ENCODE peak calls at places on chromosome 2, in six cellular contexts. One of them, this sample, is unnamed.

GRCh38 chr2:75328156-75328555 is 128.8 kb upstream of the TACR1 start:
- DNase-seq in GM23248: no peak
- DNase-seq in H9: no peak
- DNase-seq in HCT116: no peak
- DNase-seq in mammary epithelial cell: no peak
- DNase-seq in IMR-90: no peak
- DNase-seq in this sample: no peak

GRCh38 chr2:99803846-99804245 is 314.0 kb upstream of the REV1 start:
- DNase-seq in GM23248: no peak
- DNase-seq in H9: no peak
- DNase-seq in HCT116: no peak
- DNase-seq in mammary epithelial cell: no peak
- DNase-seq in IMR-90: no peak
- DNase-seq in this sample: no peak

GRCh38 chr2:112144966-112145365 is 6.8 kb downstream of the FBLN7 start:
- DNase-seq in GM23248: peak; percentile 75
- DNase-seq in H9: no peak
- DNase-seq in HCT116: no peak
- DNase-seq in mammary epithelial cell: no peak
- DNase-seq in IMR-90: peak; percentile 8
- DNase-seq in this sample: no peak

GRCh38 chr2:98114643-98115355 is 27.8 kb downstream of the VWA3B start:
- DNase-seq in GM23248: no peak
- DNase-seq in H9: no peak
- DNase-seq in HCT116: no peak
- DNase-seq in mammary epithelial cell: no peak
- DNase-seq in IMR-90: no peak
- DNase-seq in this sample: no peak

GRCh38 chr2:234703258-234703657 is 206.4 kb upstream of the ARL4C start:
- DNase-seq in GM23248: no peak
- DNase-seq in H9: no peak
- DNase-seq in HCT116: no peak
- DNase-seq in mammary epithelial cell: no peak
- DNase-seq in IMR-90: no peak
- DNase-seq in this sample: no peak

GRCh38 chr2:10161961-10162441 is 39.5 kb downstream of the RRM2 start:
- DNase-seq in GM23248: peak; percentile 13
- DNase-seq in H9: no peak
- DNase-seq in HCT116: no peak
- DNase-seq in mammary epithelial cell: peak; percentile 79
- DNase-seq in IMR-90: no peak
- DNase-seq in this sample: peak; percentile 47

GRCh38 chr2:62479917-62480316 is 26.1 kb downstream of the TMEM17 start:
- DNase-seq in GM23248: no peak
- DNase-seq in H9: no peak
- DNase-seq in HCT116: no peak
- DNase-seq in mammary epithelial cell: no peak
- DNase-seq in IMR-90: no peak
- DNase-seq in this sample: no peak

GRCh38 chr2:239947361-239948045 is 77.6 kb downstream of the NDUFA10 start:
- DNase-seq in GM23248: no peak
- DNase-seq in H9: peak; percentile 30
- DNase-seq in HCT116: no peak
- DNase-seq in mammary epithelial cell: no peak
- DNase-seq in IMR-90: no peak
- DNase-seq in this sample: peak; percentile 55

GRCh38 chr2:23806201-23806600 is 120.7 kb downstream of the ATAD2B start:
- DNase-seq in GM23248: no peak
- DNase-seq in H9: no peak
- DNase-seq in HCT116: no peak
- DNase-seq in mammary epithelial cell: peak; percentile 28
- DNase-seq in IMR-90: no peak
- DNase-seq in this sample: no peak

GRCh38 chr2:97910403-97911209 is 85.1 kb downstream of the TMEM131 start:
- DNase-seq in GM23248: no peak
- DNase-seq in H9: no peak
- DNase-seq in HCT116: no peak
- DNase-seq in mammary epithelial cell: no peak
- DNase-seq in IMR-90: no peak
- DNase-seq in this sample: no peak

GRCh38 chr2:171210864-171211431 is 50.3 kb upstream of the TLK1 start:
- DNase-seq in GM23248: no peak
- DNase-seq in H9: no peak
- DNase-seq in HCT116: no peak
- DNase-seq in mammary epithelial cell: no peak
- DNase-seq in IMR-90: peak; percentile 73
- DNase-seq in this sample: no peak

GRCh38 chr2:178395295-178395694 is 55.7 kb downstream of the PRKRA start:
- DNase-seq in GM23248: no peak
- DNase-seq in H9: no peak
- DNase-seq in HCT116: no peak
- DNase-seq in mammary epithelial cell: no peak
- DNase-seq in IMR-90: no peak
- DNase-seq in this sample: no peak

GRCh38 chr2:40369619-40370397 is 82.1 kb downstream of the SLC8A1 start:
- DNase-seq in GM23248: peak; percentile 86
- DNase-seq in H9: no peak
- DNase-seq in HCT116: no peak
- DNase-seq in mammary epithelial cell: peak; percentile 37
- DNase-seq in IMR-90: peak; percentile 85
- DNase-seq in this sample: no peak

GRCh38 chr2:167028503-167028902 is 140.2 kb downstream of the XIRP2 start:
- DNase-seq in GM23248: no peak
- DNase-seq in H9: no peak
- DNase-seq in HCT116: no peak
- DNase-seq in mammary epithelial cell: no peak
- DNase-seq in IMR-90: no peak
- DNase-seq in this sample: no peak
- H3K9ac ChIP-seq in GM23248: no peak overlapping the region
- H3K9ac ChIP-seq in H9: no peak overlapping the region
- H3K9ac ChIP-seq in HCT116: no peak overlapping the region
- H3K9ac ChIP-seq in mammary epithelial cell: no peak overlapping the region
- H3K9ac ChIP-seq in IMR-90: no peak overlapping the region
- H3K9ac ChIP-seq in this sample: no peak overlapping the region

DNA sequence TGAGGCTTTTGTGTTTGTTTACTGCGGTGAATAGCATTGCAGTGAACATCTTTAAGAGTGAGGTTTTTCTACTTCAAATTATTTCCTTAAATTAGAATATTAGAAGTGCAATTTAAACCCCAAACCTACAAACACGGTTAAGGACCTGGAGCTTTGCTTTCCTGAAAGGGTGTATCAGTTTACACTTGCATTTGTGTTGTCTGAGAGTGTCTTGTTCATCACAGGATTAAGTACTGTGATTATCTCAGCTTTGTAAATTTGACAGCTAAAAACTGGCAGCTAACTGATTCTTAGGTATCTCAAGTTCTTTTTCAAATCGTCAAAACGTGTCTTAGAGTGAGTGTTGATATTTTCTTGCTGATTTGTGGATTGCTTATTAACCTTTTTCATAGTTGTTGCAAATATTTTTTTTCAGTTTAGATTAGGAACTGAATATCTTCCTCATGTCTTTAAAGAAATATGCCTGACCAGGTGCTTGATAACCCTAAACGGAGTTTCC is 41.8 kb downstream of the LRRFIP1 start:
- DNase-seq in GM23248: peak; percentile 20
- DNase-seq in H9: no peak
- DNase-seq in HCT116: no peak
- DNase-seq in mammary epithelial cell: no peak
- DNase-seq in IMR-90: no peak
- DNase-seq in this sample: no peak
- H3K9ac ChIP-seq in GM23248: peak overlapping the region; percentile 82
- H3K9ac ChIP-seq in H9: no peak overlapping the region
- H3K9ac ChIP-seq in HCT116: no peak overlapping the region
- H3K9ac ChIP-seq in mammary epithelial cell: no peak overlapping the region
- H3K9ac ChIP-seq in IMR-90: peak overlapping the region; percentile 32
- H3K9ac ChIP-seq in this sample: no peak overlapping the region

DNA sequence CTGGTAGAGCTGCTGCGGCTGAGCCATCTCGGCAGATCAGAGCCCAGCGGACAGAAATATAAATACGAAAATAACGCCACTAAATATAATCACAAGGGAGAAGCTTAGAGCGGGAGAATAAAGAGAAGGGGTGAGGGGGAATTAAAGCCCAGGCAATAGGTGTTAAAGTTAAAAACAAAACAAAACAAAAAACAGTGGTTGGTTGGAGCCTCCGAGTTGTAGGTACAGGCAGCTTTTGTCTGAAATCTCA is 1.3 kb upstream of the MEIS1 start:
- DNase-seq in GM23248: no peak
- DNase-seq in H9: no peak
- DNase-seq in HCT116: no peak
- DNase-seq in mammary epithelial cell: no peak
- DNase-seq in IMR-90: no peak
- DNase-seq in this sample: no peak
- H3K9ac ChIP-seq in GM23248: peak overlapping the region; percentile 95
- H3K9ac ChIP-seq in H9: no peak overlapping the region
- H3K9ac ChIP-seq in HCT116: no peak overlapping the region
- H3K9ac ChIP-seq in mammary epithelial cell: peak overlapping the region; percentile 83
- H3K9ac ChIP-seq in IMR-90: peak overlapping the region; percentile 89
- H3K9ac ChIP-seq in this sample: peak overlapping the region; percentile 86

DNA sequence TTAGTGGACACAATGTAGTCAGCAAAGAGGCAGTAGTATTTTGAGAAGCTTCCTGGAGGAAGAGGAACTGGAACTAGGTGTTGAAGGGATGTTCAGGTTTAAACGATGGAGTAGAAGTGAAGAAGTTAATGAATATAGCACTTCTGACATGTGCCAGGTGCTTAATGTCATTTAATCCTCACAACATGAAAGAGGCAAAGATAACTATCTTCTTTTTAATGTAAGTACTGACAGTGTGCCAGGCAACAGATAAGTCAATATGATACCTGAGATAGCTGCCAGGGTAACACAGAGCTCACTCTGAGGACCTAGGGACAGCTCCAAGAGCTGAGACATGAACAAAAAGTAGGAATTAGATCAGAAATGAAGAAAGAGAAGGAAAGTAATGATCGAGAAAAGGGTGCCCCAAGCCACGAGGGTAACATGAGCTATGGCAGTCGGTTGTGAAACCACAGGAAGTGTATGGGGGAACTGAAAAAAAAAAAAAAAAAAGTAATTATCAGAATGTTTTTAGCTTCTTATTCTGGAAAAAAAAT is 140.7 kb downstream of the RNF144A start:
- DNase-seq in GM23248: no peak
- DNase-seq in H9: no peak
- DNase-seq in HCT116: no peak
- DNase-seq in mammary epithelial cell: no peak
- DNase-seq in IMR-90: no peak
- DNase-seq in this sample: no peak
- H3K9ac ChIP-seq in GM23248: no peak overlapping the region
- H3K9ac ChIP-seq in H9: no peak overlapping the region
- H3K9ac ChIP-seq in HCT116: no peak overlapping the region
- H3K9ac ChIP-seq in mammary epithelial cell: no peak overlapping the region
- H3K9ac ChIP-seq in IMR-90: no peak overlapping the region
- H3K9ac ChIP-seq in this sample: no peak overlapping the region

GRCh38 chr2:219223831-219224610 is 5.3 kb upstream of the ABCB6 start:
- DNase-seq in GM23248: no peak
- DNase-seq in H9: no peak
- DNase-seq in HCT116: no peak
- DNase-seq in mammary epithelial cell: no peak
- DNase-seq in IMR-90: no peak
- DNase-seq in this sample: no peak
- H3K9ac ChIP-seq in GM23248: no peak overlapping the region
- H3K9ac ChIP-seq in H9: no peak overlapping the region
- H3K9ac ChIP-seq in HCT116: no peak overlapping the region
- H3K9ac ChIP-seq in mammary epithelial cell: no peak overlapping the region
- H3K9ac ChIP-seq in IMR-90: no peak overlapping the region
- H3K9ac ChIP-seq in this sample: no peak overlapping the region

GRCh38 chr2:53093355-53093754 is 674.2 kb upstream of the CHAC2 start:
- DNase-seq in GM23248: no peak
- DNase-seq in H9: no peak
- DNase-seq in HCT116: no peak
- DNase-seq in mammary epithelial cell: no peak
- DNase-seq in IMR-90: no peak
- DNase-seq in this sample: no peak

GRCh38 chr2:53098323-53099073 is 669.1 kb upstream of the CHAC2 start:
- DNase-seq in GM23248: no peak
- DNase-seq in H9: no peak
- DNase-seq in HCT116: no peak
- DNase-seq in mammary epithelial cell: no peak
- DNase-seq in IMR-90: no peak
- DNase-seq in this sample: no peak

GRCh38 chr2:53096346-53096745 is 671.3 kb upstream of the CHAC2 start:
- DNase-seq in GM23248: no peak
- DNase-seq in H9: no peak
- DNase-seq in HCT116: no peak
- DNase-seq in mammary epithelial cell: no peak
- DNase-seq in IMR-90: no peak
- DNase-seq in this sample: no peak

GRCh38 chr2:53095227-53095626 is 672.4 kb upstream of the CHAC2 start:
- DNase-seq in GM23248: no peak
- DNase-seq in H9: no peak
- DNase-seq in HCT116: no peak
- DNase-seq in mammary epithelial cell: no peak
- DNase-seq in IMR-90: no peak
- DNase-seq in this sample: no peak

DNA sequence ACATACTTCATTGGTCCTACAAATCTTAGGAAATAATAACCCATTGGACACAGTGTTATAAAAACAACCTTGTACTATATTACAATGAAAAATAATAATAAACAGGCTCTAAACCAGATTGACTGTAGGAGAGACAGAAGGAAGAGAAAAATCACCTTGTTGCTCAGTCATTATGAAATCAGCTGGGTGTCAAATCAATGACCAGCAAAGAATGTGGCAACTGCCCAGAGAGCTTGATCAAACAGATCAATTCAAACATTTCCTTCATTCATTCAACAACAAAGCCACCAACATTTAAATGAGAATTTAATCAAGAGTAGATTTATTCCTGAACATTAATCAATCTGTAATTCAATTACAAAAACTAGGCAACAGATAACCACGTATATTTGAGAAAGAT is 671.9 kb upstream of the CHAC2 start:
- DNase-seq in GM23248: no peak
- DNase-seq in H9: no peak
- DNase-seq in HCT116: no peak
- DNase-seq in mammary epithelial cell: no peak
- DNase-seq in IMR-90: no peak
- DNase-seq in this sample: no peak
- H3K9ac ChIP-seq in GM23248: no peak overlapping the region
- H3K9ac ChIP-seq in H9: no peak overlapping the region
- H3K9ac ChIP-seq in HCT116: no peak overlapping the region
- H3K9ac ChIP-seq in mammary epithelial cell: no peak overlapping the region
- H3K9ac ChIP-seq in IMR-90: no peak overlapping the region
- H3K9ac ChIP-seq in this sample: no peak overlapping the region

GRCh38 chr2:217105733-217106649 is 246.1 kb upstream of the TNP1 start:
- DNase-seq in GM23248: peak; percentile 95
- DNase-seq in H9: no peak
- DNase-seq in HCT116: peak; percentile 80
- DNase-seq in mammary epithelial cell: peak; percentile 83
- DNase-seq in IMR-90: peak; percentile 95
- DNase-seq in this sample: peak; percentile 78

GRCh38 chr2:217108575-217109027 is 248.7 kb upstream of the TNP1 start:
- DNase-seq in GM23248: no peak
- DNase-seq in H9: no peak
- DNase-seq in HCT116: no peak
- DNase-seq in mammary epithelial cell: no peak
- DNase-seq in IMR-90: no peak
- DNase-seq in this sample: no peak

GRCh38 chr2:217107480-217107879 is 247.6 kb upstream of the TNP1 start:
- DNase-seq in GM23248: no peak
- DNase-seq in H9: no peak
- DNase-seq in HCT116: no peak
- DNase-seq in mammary epithelial cell: no peak
- DNase-seq in IMR-90: no peak
- DNase-seq in this sample: no peak

GRCh38 chr2:217108086-217108485 is 248.2 kb upstream of the TNP1 start:
- DNase-seq in GM23248: no peak
- DNase-seq in H9: no peak
- DNase-seq in HCT116: no peak
- DNase-seq in mammary epithelial cell: no peak
- DNase-seq in IMR-90: no peak
- DNase-seq in this sample: no peak

GRCh38 chr2:217106650-217107014 is 246.8 kb upstream of the TNP1 start:
- DNase-seq in GM23248: peak; percentile 65
- DNase-seq in H9: no peak
- DNase-seq in HCT116: peak; percentile 27
- DNase-seq in mammary epithelial cell: no peak
- DNase-seq in IMR-90: peak; percentile 65
- DNase-seq in this sample: no peak
- H3K9ac ChIP-seq in GM23248: no peak overlapping the region
- H3K9ac ChIP-seq in H9: no peak overlapping the region
- H3K9ac ChIP-seq in HCT116: no peak overlapping the region
- H3K9ac ChIP-seq in mammary epithelial cell: no peak overlapping the region
- H3K9ac ChIP-seq in IMR-90: peak overlapping the region; percentile 40
- H3K9ac ChIP-seq in this sample: no peak overlapping the region